ENCODE peak calls at places on chromosomes 5 and 9, in nine cellular contexts. R is ovary, U is IMR-90, E is HCT116, W is stomach, H is body of pancreas, K is uterus, B is spleen, M is tibial nerve. Q is an unnamed sample.

GRCh38 chr5:99032234-99033013 is 103.6 kb upstream of the CHD1 start:
- DNase-seq in R (peak), U (peak), E (peak), W (peak), H (peak), K (peak), B (no peak), M (peak), Q (no peak)

GRCh38 chr5:45694255-45694834 is 1.8 kb downstream of the HCN1 start:
- DNase-seq in R (no peak), U (no peak), E (no peak), W (no peak), H (peak), K (no peak), B (no peak), M (no peak), Q (no peak)

GRCh38 chr9:136740971-136741884 is 1.5 kb downstream of the LCN10 start:
- DNase-seq in R (no peak), U (peak), E (no peak), W (peak), H (peak), K (no peak), B (no peak), M (no peak), Q (no peak)

GRCh38 chr5:141155540-141156374 is 5.9 kb downstream of the PCDHB6 start:
- DNase-seq in R (no peak), U (no peak), E (no peak), W (no peak), H (no peak), K (no peak), B (no peak), M (no peak), Q (no peak)

GRCh38 chr5:132055441-132055807 is 5.0 kb upstream of the IL3 start:
- DNase-seq in R (no peak), U (no peak), E (no peak), W (no peak), H (peak), K (no peak), B (no peak), M (no peak), Q (no peak)

GRCh38 chr5:175752826-175753535 is 95.1 kb downstream of the HRH2 start:
- DNase-seq in R (no peak), U (no peak), E (no peak), W (no peak), H (no peak), K (no peak), B (no peak), M (no peak), Q (no peak)

GRCh38 chr5:159022178-159022556 is 77.5 kb downstream of the EBF1 start:
- DNase-seq in R (peak), U (peak), E (no peak), W (no peak), H (peak), K (peak), B (no peak), M (no peak), Q (peak)

GRCh38 chr9:2872941-2873323 is 29.0 kb upstream of the PUM3 start:
- DNase-seq in R (no peak), U (no peak), E (no peak), W (no peak), H (no peak), K (no peak), B (no peak), M (no peak), Q (no peak)

GRCh38 chr9:109442716-109443115 is 55.4 kb downstream of the PTPN3 start:
- DNase-seq in R (no peak), U (no peak), E (no peak), W (no peak), H (no peak), K (no peak), B (no peak), M (no peak), Q (no peak)

GRCh38 chr9:36542355-36542754 is 30.3 kb upstream of the MELK start:
- DNase-seq in R (no peak), U (no peak), E (no peak), W (no peak), H (no peak), K (no peak), B (no peak), M (no peak), Q (no peak)

GRCh38 chr9:29213374-29214161 is 1640.3 kb upstream of the C9orf72 start:
- DNase-seq in R (no peak), U (no peak), E (no peak), W (peak), H (peak), K (peak), B (no peak), M (no peak), Q (no peak)

GRCh38 chr9:100370064-100370723 is 17.5 kb upstream of the TEX10 start:
- DNase-seq in R (no peak), U (no peak), E (no peak), W (no peak), H (no peak), K (no peak), B (no peak), M (no peak), Q (no peak)

GRCh38 chr9:125829743-125830142 is 82.6 kb downstream of the PBX3 start:
- DNase-seq in R (peak), U (peak), E (no peak), W (peak), H (peak), K (no peak), B (peak), M (no peak), Q (peak)

GRCh38 chr5:170585278-170585677 is 81.5 kb downstream of the KCNIP1 start:
- DNase-seq in R (no peak), U (no peak), E (no peak), W (no peak), H (no peak), K (no peak), B (no peak), M (no peak), Q (no peak)

GRCh38 chr5:175464414-175465233 is 13.7 kb upstream of the SFXN1 start:
- DNase-seq in R (peak), U (peak), E (peak), W (peak), H (peak), K (no peak), B (no peak), M (peak), Q (no peak)

GRCh38 chr9:12739014-12739413 is 35.8 kb upstream of the LURAP1L start:
- DNase-seq in R (no peak), U (peak), E (no peak), W (no peak), H (no peak), K (no peak), B (no peak), M (no peak), Q (no peak)

GRCh38 chr5:73615947-73616346 is 10.0 kb upstream of the ARHGEF28 start:
- DNase-seq in R (no peak), U (no peak), E (no peak), W (no peak), H (no peak), K (no peak), B (no peak), M (no peak), Q (no peak)

GRCh38 chr5:32074401-32074800 is 99.7 kb downstream of the GOLPH3 start:
- DNase-seq in R (no peak), U (no peak), E (no peak), W (no peak), H (no peak), K (no peak), B (no peak), M (no peak), Q (no peak)

GRCh38 chr5:23269981-23270380 is 237.4 kb upstream of the PRDM9 start:
- DNase-seq in R (no peak), U (no peak), E (no peak), W (no peak), H (no peak), K (no peak), B (no peak), M (no peak), Q (no peak)

GRCh38 chr9:129550199-129550839 is 70.6 kb downstream of the C9orf50 start:
- DNase-seq in R (peak), U (peak), E (no peak), W (peak), H (peak), K (peak), B (peak), M (peak), Q (peak)

GRCh38 chr5:136094189-136094912 is 38.3 kb upstream of the SMAD5 start:
- DNase-seq in R (no peak), U (no peak), E (no peak), W (peak), H (peak), K (no peak), B (no peak), M (no peak), Q (peak)

GRCh38 chr5:154858972-154859950 is 834 bp downstream of the CNOT8 start:
- DNase-seq in R (no peak), U (no peak), E (no peak), W (no peak), H (no peak), K (no peak), B (no peak), M (no peak), Q (no peak)

GRCh38 chr9:97440160-97440559 is 28.3 kb downstream of the TDRD7 start:
- DNase-seq in R (no peak), U (no peak), E (no peak), W (no peak), H (no peak), K (no peak), B (no peak), M (no peak), Q (no peak)

GRCh38 chr9:137456061-137456863 is 2.9 kb downstream of the NSMF start:
- DNase-seq in R (peak), U (peak), E (no peak), W (no peak), H (peak), K (no peak), B (peak), M (no peak), Q (peak)

GRCh38 chr5:39713224-39713911 is 288.6 kb upstream of the DAB2 start:
- DNase-seq in R (no peak), U (peak), E (no peak), W (no peak), H (no peak), K (no peak), B (no peak), M (peak), Q (no peak)

GRCh38 chr5:157464518-157465171 is 4.6 kb downstream of the NIPAL4 start:
- DNase-seq in R (peak), U (peak), E (peak), W (peak), H (no peak), K (peak), B (no peak), M (peak), Q (no peak)

GRCh38 chr9:22129134-22129533 is 120.0 kb upstream of the CDKN2B start:
- DNase-seq in R (no peak), U (no peak), E (no peak), W (no peak), H (no peak), K (no peak), B (no peak), M (no peak), Q (no peak)

GRCh38 chr9:109779711-109780452 is at the start of gene PALM2AKAP2:
- DNase-seq in R (peak), U (peak), E (no peak), W (no peak), H (peak), K (peak), B (no peak), M (no peak), Q (peak)

GRCh38 chr9:134438204-134438788 is 112.0 kb downstream of the RXRA start:
- DNase-seq in R (peak), U (no peak), E (no peak), W (peak), H (peak), K (no peak), B (no peak), M (no peak), Q (no peak)

GRCh38 chr5:2165203-2165602 is 282.5 kb upstream of the IRX4 start:
- DNase-seq in R (no peak), U (no peak), E (no peak), W (no peak), H (no peak), K (no peak), B (peak), M (no peak), Q (peak)

GRCh38 chr9:36847781-36848673 is 186.0 kb downstream of the PAX5 start:
- DNase-seq in R (no peak), U (no peak), E (no peak), W (no peak), H (no peak), K (no peak), B (no peak), M (no peak), Q (no peak)

GRCh38 chr9:79001012-79001411 is 570.8 kb upstream of the TLE4 start:
- DNase-seq in R (no peak), U (no peak), E (no peak), W (no peak), H (no peak), K (no peak), B (no peak), M (no peak), Q (no peak)

GRCh38 chr9:116098476-116098875 is 55.1 kb upstream of the PAPPA start:
- DNase-seq in R (no peak), U (no peak), E (no peak), W (no peak), H (no peak), K (no peak), B (no peak), M (no peak), Q (no peak)

GRCh38 chr5:59562756-59563389 is 330.7 kb downstream of the PDE4D start:
- DNase-seq in R (no peak), U (peak), E (no peak), W (peak), H (peak), K (no peak), B (peak), M (no peak), Q (peak)

GRCh38 chr5:115586525-115587146 is 15.6 kb downstream of the TICAM2 start:
- DNase-seq in R (no peak), U (peak), E (no peak), W (no peak), H (no peak), K (no peak), B (no peak), M (no peak), Q (no peak)

GRCh38 chr5:33964132-33964531 is 20.4 kb downstream of the SLC45A2 start:
- DNase-seq in R (no peak), U (no peak), E (no peak), W (no peak), H (no peak), K (no peak), B (no peak), M (no peak), Q (no peak)

GRCh38 chr5:51416149-51416548 is 32.9 kb downstream of the ISL1 start:
- DNase-seq in R (no peak), U (no peak), E (no peak), W (no peak), H (no peak), K (no peak), B (no peak), M (no peak), Q (no peak)

GRCh38 chr5:33343661-33344327 is 97.0 kb upstream of the TARS1 start:
- DNase-seq in R (no peak), U (peak), E (peak), W (no peak), H (no peak), K (no peak), B (no peak), M (no peak), Q (no peak)

GRCh38 chr9:138016406-138017187 is 139.0 kb downstream of the CACNA1B start:
- DNase-seq in R (no peak), U (no peak), E (no peak), W (no peak), H (no peak), K (no peak), B (peak), M (no peak), Q (no peak)

GRCh38 chr9:95091574-95091970 is 225.9 kb downstream of the FANCC start:
- DNase-seq in R (no peak), U (peak), E (no peak), W (no peak), H (no peak), K (no peak), B (no peak), M (no peak), Q (no peak)

DNA sequence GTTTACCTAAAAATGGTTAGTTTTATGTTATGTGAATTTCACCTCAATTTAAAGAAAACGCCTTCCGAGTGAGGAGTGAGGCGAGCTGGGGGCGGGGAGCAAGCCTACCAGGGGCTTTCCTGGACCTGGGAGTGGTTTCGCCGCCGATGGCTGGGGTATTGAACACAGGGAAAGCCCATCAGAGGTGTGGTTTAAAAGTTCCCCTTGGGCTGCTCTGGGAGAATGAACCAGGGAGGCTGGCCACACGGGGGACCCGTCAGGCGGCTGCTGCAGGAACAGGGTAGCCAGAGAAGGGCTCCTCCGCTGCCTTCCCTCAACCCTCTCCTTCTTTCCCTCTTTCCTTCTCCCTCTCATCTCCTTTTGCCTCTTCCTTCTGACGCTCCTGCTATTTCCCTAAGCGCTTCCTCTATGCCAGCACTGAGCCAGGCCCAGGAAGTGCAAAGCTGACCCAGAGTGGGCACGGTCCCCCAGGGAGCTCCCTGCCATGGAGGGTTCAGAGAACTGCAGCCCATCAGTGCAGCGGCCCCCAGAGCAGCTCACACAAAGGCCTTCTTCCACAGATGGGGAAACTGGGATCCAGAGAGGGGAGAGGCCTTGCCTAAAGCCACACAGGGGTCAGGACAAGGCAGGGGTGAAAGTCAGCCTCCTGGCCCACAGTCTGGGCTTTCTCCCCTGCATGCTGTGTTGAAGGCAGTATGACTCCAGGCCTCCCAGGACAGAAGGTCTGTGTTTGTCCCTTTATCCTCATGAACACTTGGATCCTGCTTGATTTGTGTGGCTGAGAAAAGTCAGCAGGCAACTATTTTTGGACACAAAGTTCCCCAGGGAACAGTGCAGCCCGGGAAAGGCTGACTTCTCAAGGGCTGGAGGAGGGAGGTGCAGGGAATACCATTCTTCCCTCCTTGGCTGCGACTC is 4.6 kb downstream of the AKNA start:
- DNase-seq in R (peak), U (peak), E (no peak), W (no peak), H (no peak), K (peak), B (peak), M (no peak), Q (no peak)
- H3K4me3 ChIP-seq in R (no peak), U (no peak), E (no peak), W (no peak), H (no peak), K (peak), B (peak), M (no peak), Q (no peak)

DNA sequence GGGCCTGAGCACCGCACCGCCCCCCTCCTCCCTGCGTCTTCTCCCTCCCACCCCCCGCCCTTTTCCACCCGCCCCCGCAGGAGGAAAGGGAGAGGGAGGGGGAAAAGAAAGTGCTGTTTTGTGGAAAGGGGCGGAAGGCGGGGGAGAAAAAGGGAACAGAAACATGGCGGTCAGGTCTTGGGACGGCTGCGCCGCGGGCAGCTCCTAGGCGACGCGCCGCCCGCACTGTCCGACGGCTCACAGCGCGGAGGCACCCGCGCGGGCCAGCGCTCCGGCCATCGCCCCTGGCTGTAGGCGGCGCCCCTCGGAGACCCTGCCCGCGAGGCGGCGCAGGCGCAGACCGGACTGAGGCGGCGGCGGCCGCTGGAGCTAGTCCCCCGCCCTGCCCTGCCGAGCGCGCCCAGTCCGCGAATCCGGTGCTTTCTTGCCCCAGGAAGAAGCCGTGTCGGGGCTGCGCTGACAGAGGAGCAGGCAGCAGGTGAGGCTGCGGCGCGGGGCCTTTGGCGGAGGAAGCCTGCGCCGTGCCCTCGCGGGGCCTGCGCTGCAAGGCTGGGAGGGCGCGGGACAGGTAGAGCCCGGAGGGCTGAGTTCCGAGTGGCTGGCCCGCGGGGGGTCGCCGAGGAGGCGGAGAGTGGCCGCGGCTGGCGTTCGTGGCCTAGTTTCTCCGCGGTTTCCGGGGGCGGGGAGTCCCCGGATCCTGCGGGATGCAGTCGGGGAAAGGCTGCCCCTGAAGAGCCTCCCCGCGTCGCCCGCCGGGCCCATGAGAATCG is at the start of gene DENND4C:
- DNase-seq in R (peak), U (peak), E (peak), W (peak), H (peak), K (peak), B (peak), M (peak), Q (peak)
- TF ChIP-seq POLR2A in R (peak), U (peak), E (peak), W (no peak), H (peak), K (peak), B (peak), M (peak), Q (peak)

GRCh38 chr5:67214713-67215591 is 18.4 kb upstream of the CD180 start:
- DNase-seq in R (no peak), U (no peak), E (no peak), W (peak), H (peak), K (no peak), B (no peak), M (no peak), Q (peak)
- TF ChIP-seq CTCF in R (no peak), U (no peak), E (no peak), W (no peak), H (peak), K (no peak), B (no peak), M (no peak), Q (peak)

GRCh38 chr9:124045830-124046177 is 34.2 kb downstream of the LHX2 start:
- DNase-seq in R (peak), U (no peak), E (no peak), W (no peak), H (no peak), K (no peak), B (no peak), M (no peak), Q (no peak)
- H3K4me3 ChIP-seq in R (peak), U (no peak), E (no peak), W (peak), H (no peak), K (peak), B (peak), M (peak), Q (peak)

Q was measured in right lobe of liver.